ENCODE peak calls at places on chromosome X, in six cellular contexts. One of them, this sample, is unnamed.

GRCh38 chrX:41922125-41922521 is 1.2 kb downstream of the CASK start:
- DNase-seq in lower lobe of right lung: no peak
- DNase-seq in cardiac fibroblast: peak; percentile 33
- DNase-seq in H7: peak; percentile 23
- DNase-seq in AG09309: no peak
- DNase-seq in fibroblast of lung: peak; percentile 39
- DNase-seq in this sample: peak; percentile 25

GRCh38 chrX:109679820-109680219 is 53.2 kb downstream of the ACSL4 start:
- DNase-seq in cardiac fibroblast: no peak
- DNase-seq in fibroblast of lung: no peak
- DNase-seq in AG09309: no peak
- DNase-seq in lower lobe of right lung: no peak
- DNase-seq in H7: no peak
- DNase-seq in this sample: no peak

GRCh38 chrX:120672389-120672788 is 42.5 kb upstream of the C1GALT1C1 start:
- DNase-seq in lower lobe of right lung: no peak
- DNase-seq in cardiac fibroblast: peak; percentile 96
- DNase-seq in H7: no peak
- DNase-seq in fibroblast of lung: peak; percentile 84
- DNase-seq in AG09309: peak; percentile 50
- DNase-seq in this sample: peak; percentile 86

GRCh38 chrX:53281321-53281822 is at the start of gene IQSEC2:
- DNase-seq in lower lobe of right lung: peak; percentile 86
- DNase-seq in cardiac fibroblast: peak; percentile 74
- DNase-seq in AG09309: no peak
- DNase-seq in H7: peak; percentile 88
- DNase-seq in fibroblast of lung: peak; percentile 82
- DNase-seq in this sample: peak; percentile 76

GRCh38 chrX:15714529-15714928 is 23.5 kb upstream of the CA5B start:
- DNase-seq in AG09309: no peak
- DNase-seq in fibroblast of lung: no peak
- DNase-seq in cardiac fibroblast: no peak
- DNase-seq in lower lobe of right lung: no peak
- DNase-seq in H7: no peak
- DNase-seq in this sample: no peak

GRCh38 chrX:147763131-147763530 is 148.6 kb upstream of the FMR1 start:
- DNase-seq in cardiac fibroblast: no peak
- DNase-seq in H7: no peak
- DNase-seq in AG09309: no peak
- DNase-seq in lower lobe of right lung: no peak
- DNase-seq in fibroblast of lung: no peak
- DNase-seq in this sample: no peak

GRCh38 chrX:31551913-31552312 is 480.1 kb upstream of the FTHL17 start:
- DNase-seq in H7: no peak
- DNase-seq in AG09309: no peak
- DNase-seq in fibroblast of lung: no peak
- DNase-seq in cardiac fibroblast: no peak
- DNase-seq in lower lobe of right lung: no peak
- DNase-seq in this sample: no peak

GRCh38 chrX:136143714-136144113 is 3.6 kb upstream of the FHL1 start:
- DNase-seq in lower lobe of right lung: no peak
- DNase-seq in AG09309: no peak
- DNase-seq in H7: no peak
- DNase-seq in cardiac fibroblast: no peak
- DNase-seq in fibroblast of lung: no peak
- DNase-seq in this sample: no peak

GRCh38 chrX:10576777-10577444 is 43.5 kb downstream of the MID1 start:
- DNase-seq in AG09309: no peak
- DNase-seq in lower lobe of right lung: no peak
- DNase-seq in H7: no peak
- DNase-seq in fibroblast of lung: no peak
- DNase-seq in cardiac fibroblast: no peak
- DNase-seq in this sample: no peak

GRCh38 chrX:124555036-124555595 is 208.8 kb downstream of the SH2D1A start:
- DNase-seq in fibroblast of lung: peak; percentile 32
- DNase-seq in H7: no peak
- DNase-seq in cardiac fibroblast: peak; percentile 8
- DNase-seq in lower lobe of right lung: no peak
- DNase-seq in AG09309: no peak
- DNase-seq in this sample: no peak

GRCh38 chrX:111319451-111319850 is 49.2 kb upstream of the CAPN6 start:
- DNase-seq in fibroblast of lung: no peak
- DNase-seq in AG09309: no peak
- DNase-seq in H7: no peak
- DNase-seq in cardiac fibroblast: no peak
- DNase-seq in lower lobe of right lung: no peak
- DNase-seq in this sample: no peak

GRCh38 chrX:45172890-45173289 is 27.8 kb downstream of the DIPK2B start:
- DNase-seq in lower lobe of right lung: no peak
- DNase-seq in AG09309: peak; percentile 16
- DNase-seq in fibroblast of lung: peak; percentile 53
- DNase-seq in H7: peak; percentile 20
- DNase-seq in cardiac fibroblast: peak; percentile 41
- DNase-seq in this sample: peak; percentile 23

GRCh38 chrX:2691543-2692220 is 587 bp downstream of the CD99 start:
- DNase-seq in H7: peak; percentile 69
- DNase-seq in fibroblast of lung: peak; percentile 47
- DNase-seq in lower lobe of right lung: peak; percentile 75
- DNase-seq in AG09309: no peak
- DNase-seq in cardiac fibroblast: peak; percentile 62
- DNase-seq in this sample: peak; percentile 62

GRCh38 chrX:100928660-100929613 is at the start of gene XKRX:
- DNase-seq in H7: peak; percentile 79
- DNase-seq in lower lobe of right lung: peak; percentile 75
- DNase-seq in fibroblast of lung: peak; percentile 18
- DNase-seq in AG09309: no peak
- DNase-seq in cardiac fibroblast: peak; percentile 13
- DNase-seq in this sample: no peak

GRCh38 chrX:48754124-48754667 is 7.4 kb upstream of the GLOD5 start:
- DNase-seq in fibroblast of lung: no peak
- DNase-seq in AG09309: no peak
- DNase-seq in cardiac fibroblast: no peak
- DNase-seq in H7: no peak
- DNase-seq in lower lobe of right lung: no peak
- DNase-seq in this sample: no peak

GRCh38 chrX:125384843-125385242 is 65.2 kb downstream of the TEX13C start:
- DNase-seq in H7: no peak
- DNase-seq in AG09309: no peak
- DNase-seq in cardiac fibroblast: no peak
- DNase-seq in lower lobe of right lung: no peak
- DNase-seq in fibroblast of lung: no peak
- DNase-seq in this sample: no peak

GRCh38 chrX:7252013-7252610 is 104.2 kb upstream of the PUDP start:
- DNase-seq in cardiac fibroblast: no peak
- DNase-seq in AG09309: no peak
- DNase-seq in fibroblast of lung: no peak
- DNase-seq in lower lobe of right lung: peak; percentile 58
- DNase-seq in H7: no peak
- DNase-seq in this sample: no peak

GRCh38 chrX:119145241-119145653 is 17.6 kb upstream of the KIAA1210 start:
- DNase-seq in fibroblast of lung: no peak
- DNase-seq in AG09309: no peak
- DNase-seq in lower lobe of right lung: no peak
- DNase-seq in H7: peak; percentile 36
- DNase-seq in cardiac fibroblast: peak; percentile 39
- DNase-seq in this sample: peak; percentile 24

GRCh38 chrX:48715066-48715465 is 18.5 kb downstream of the SUV39H1 start:
- DNase-seq in cardiac fibroblast: peak; percentile 83
- DNase-seq in fibroblast of lung: peak; percentile 25
- DNase-seq in AG09309: no peak
- DNase-seq in H7: no peak
- DNase-seq in lower lobe of right lung: no peak
- DNase-seq in this sample: peak; percentile 56

GRCh38 chrX:69079278-69079677 is 86.0 kb downstream of the PJA1 start:
- DNase-seq in cardiac fibroblast: peak; percentile 10
- DNase-seq in fibroblast of lung: no peak
- DNase-seq in lower lobe of right lung: no peak
- DNase-seq in H7: no peak
- DNase-seq in AG09309: no peak
- DNase-seq in this sample: peak; percentile 28

GRCh38 chrX:51860679-51861078 is 32.7 kb upstream of the MAGED1 start:
- DNase-seq in cardiac fibroblast: peak; percentile 59
- DNase-seq in lower lobe of right lung: no peak
- DNase-seq in fibroblast of lung: peak; percentile 48
- DNase-seq in AG09309: no peak
- DNase-seq in H7: peak; percentile 23
- DNase-seq in this sample: peak; percentile 36

GRCh38 chrX:101263766-101264165 is 27.4 kb downstream of the TAF7L start:
- DNase-seq in AG09309: no peak
- DNase-seq in lower lobe of right lung: no peak
- DNase-seq in cardiac fibroblast: no peak
- DNase-seq in fibroblast of lung: peak; percentile 8
- DNase-seq in H7: no peak
- DNase-seq in this sample: peak; percentile 63

GRCh38 chrX:17031827-17032226 is 85.4 kb downstream of the REPS2 start:
- DNase-seq in cardiac fibroblast: no peak
- DNase-seq in H7: no peak
- DNase-seq in lower lobe of right lung: no peak
- DNase-seq in fibroblast of lung: no peak
- DNase-seq in AG09309: no peak
- DNase-seq in this sample: no peak

DNA sequence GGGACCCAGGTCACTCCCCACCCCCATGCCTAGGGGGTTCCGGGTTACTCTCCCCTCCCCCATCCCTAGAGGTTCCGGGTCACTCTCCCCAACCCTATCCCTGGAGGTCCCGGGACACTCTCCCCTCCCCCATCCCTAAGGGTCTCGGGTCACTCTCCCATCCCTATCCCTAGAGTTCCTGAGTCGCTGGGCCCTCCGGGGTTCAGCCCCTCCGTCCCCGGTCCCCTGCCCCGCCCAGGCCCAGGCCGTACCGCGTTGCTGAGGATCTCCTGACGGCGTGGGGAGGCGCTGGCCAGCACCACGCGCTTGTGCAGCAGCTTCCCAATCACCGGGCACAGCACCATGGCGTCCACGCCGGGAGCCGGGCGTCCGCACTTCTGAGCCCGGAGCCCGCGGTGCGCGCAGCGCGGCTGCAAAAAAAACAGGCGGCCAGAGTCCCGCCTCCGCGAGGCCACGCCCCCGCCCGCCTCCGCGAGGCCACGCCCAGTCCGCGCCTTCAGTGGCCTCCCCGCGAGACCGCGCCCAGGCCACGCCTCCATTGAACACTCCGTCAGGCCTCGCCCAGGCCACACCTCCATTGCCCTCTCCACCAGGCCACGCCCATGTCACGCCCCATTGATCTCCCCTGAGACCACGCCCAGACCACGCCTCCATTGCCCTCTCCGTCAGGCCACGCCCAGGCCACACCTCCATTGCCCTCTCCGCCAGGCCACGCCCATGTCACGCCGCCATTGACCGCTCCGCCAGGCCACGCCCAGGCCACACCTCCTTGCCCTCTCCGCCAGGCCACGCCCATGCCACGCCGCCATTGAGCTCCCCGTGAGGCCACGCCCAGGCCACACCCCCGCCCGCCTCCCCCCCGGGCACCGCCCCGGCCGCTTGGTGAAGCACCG is at the start of gene ASMTL:
- DNase-seq in lower lobe of right lung: peak; percentile 100
- DNase-seq in H7: peak; percentile 99
- DNase-seq in cardiac fibroblast: peak; percentile 100
- DNase-seq in fibroblast of lung: peak; percentile 94
- DNase-seq in AG09309: peak; percentile 96
- DNase-seq in this sample: peak; percentile 99
- H3K4me3 ChIP-seq in lower lobe of right lung: peak within 1 kb of the TSS; percentile 74
- H3K4me3 ChIP-seq in H7: peak within 1 kb of the TSS; percentile 85
- H3K4me3 ChIP-seq in cardiac fibroblast: peak within 1 kb of the TSS; percentile 93
- H3K4me3 ChIP-seq in fibroblast of lung: peak within 1 kb of the TSS; percentile 84
- H3K4me3 ChIP-seq in AG09309: peak within 1 kb of the TSS; percentile 93
- H3K4me3 ChIP-seq in this sample: peak within 1 kb of the TSS; percentile 88

GRCh38 chrX:153953892-153954617 is 9.6 kb upstream of the RENBP start:
- DNase-seq in lower lobe of right lung: no peak
- DNase-seq in cardiac fibroblast: no peak
- DNase-seq in AG09309: no peak
- DNase-seq in fibroblast of lung: no peak
- DNase-seq in H7: peak; percentile 78
- DNase-seq in this sample: no peak
- H3K4me3 ChIP-seq in lower lobe of right lung: no peak overlapping the region
- H3K4me3 ChIP-seq in cardiac fibroblast: no peak overlapping the region
- H3K4me3 ChIP-seq in AG09309: no peak overlapping the region
- H3K4me3 ChIP-seq in fibroblast of lung: no peak overlapping the region
- H3K4me3 ChIP-seq in H7: no peak overlapping the region
- H3K4me3 ChIP-seq in this sample: no peak overlapping the region

DNA sequence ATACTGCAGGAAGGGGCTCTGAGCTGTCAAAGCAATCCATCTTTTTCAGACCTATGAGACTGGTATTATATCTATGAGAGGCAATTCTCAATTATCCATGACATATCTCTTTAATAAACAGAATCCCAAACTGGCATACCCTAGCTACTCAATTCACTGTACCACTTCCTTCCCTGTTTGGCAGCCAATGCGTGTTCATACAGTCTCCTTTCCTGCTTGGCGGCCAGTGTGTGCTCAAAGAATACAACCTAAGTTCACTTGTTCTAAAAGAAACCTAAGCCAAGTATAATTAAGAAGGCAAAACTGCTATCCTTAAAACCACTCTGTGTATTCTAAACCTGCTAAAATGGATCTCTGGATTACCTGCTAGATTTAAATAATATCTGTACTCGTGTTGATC is 38.3 kb downstream of the ARHGEF9 start:
- DNase-seq in cardiac fibroblast: no peak
- DNase-seq in fibroblast of lung: no peak
- DNase-seq in H7: no peak
- DNase-seq in lower lobe of right lung: no peak
- DNase-seq in AG09309: no peak
- DNase-seq in this sample: no peak
- H3K4me3 ChIP-seq in cardiac fibroblast: no peak overlapping the region
- H3K4me3 ChIP-seq in fibroblast of lung: no peak overlapping the region
- H3K4me3 ChIP-seq in H7: no peak overlapping the region
- H3K4me3 ChIP-seq in lower lobe of right lung: no peak overlapping the region
- H3K4me3 ChIP-seq in AG09309: no peak overlapping the region
- H3K4me3 ChIP-seq in this sample: no peak overlapping the region

GRCh38 chrX:19513383-19513782 is 1.9 kb downstream of the MAP3K15 start:
- DNase-seq in fibroblast of lung: no peak
- DNase-seq in lower lobe of right lung: peak; percentile 45
- DNase-seq in AG09309: no peak
- DNase-seq in cardiac fibroblast: no peak
- DNase-seq in H7: peak; percentile 43
- DNase-seq in this sample: no peak
- H3K4me3 ChIP-seq in fibroblast of lung: no peak overlapping the region
- H3K4me3 ChIP-seq in lower lobe of right lung: no peak overlapping the region
- H3K4me3 ChIP-seq in AG09309: no peak overlapping the region
- H3K4me3 ChIP-seq in cardiac fibroblast: no peak overlapping the region
- H3K4me3 ChIP-seq in H7: no peak overlapping the region
- H3K4me3 ChIP-seq in this sample: no peak overlapping the region